ENCODE peak calls at places on chromosome 20, in nine cellular contexts. G, H, C, S, M, Q, F, U and L are unnamed samples.

GRCh38 chr20:50224553-50225255 is 34.1 kb downstream of the CEBPB start:
- DNase-seq in G (peak), H (peak), C (peak), S (peak), M (peak), Q (peak), F (peak), U (no peak), L (peak)

GRCh38 chr20:52529856-52530255 is 338.3 kb upstream of the ZFP64 start:
- DNase-seq in G (peak), H (no peak), C (no peak), S (peak), M (no peak), Q (no peak), F (no peak), U (no peak), L (peak)

GRCh38 chr20:38130687-38131587 is 34.1 kb downstream of the TGM2 start:
- DNase-seq in G (no peak), H (peak), C (peak), S (no peak), M (no peak), Q (no peak), F (peak), U (no peak), L (no peak)

GRCh38 chr20:44388466-44389023 is 33.0 kb downstream of the HNF4A start:
- DNase-seq in G (peak), H (no peak), C (peak), S (peak), M (peak), Q (peak), F (peak), U (peak), L (peak)

GRCh38 chr20:43658068-43658722 is 8.7 kb upstream of the MYBL2 start:
- DNase-seq in G (no peak), H (no peak), C (no peak), S (peak), M (peak), Q (no peak), F (no peak), U (no peak), L (no peak)

GRCh38 chr20:36017034-36017951 is 48.9 kb downstream of the CNBD2 start:
- DNase-seq in G (peak), H (no peak), C (peak), S (peak), M (no peak), Q (peak), F (no peak), U (no peak), L (no peak)

GRCh38 chr20:35663813-35664543 is 722 bp downstream of the CPNE1 start:
- DNase-seq in G (peak), H (peak), C (peak), S (peak), M (peak), Q (peak), F (peak), U (peak), L (no peak)

GRCh38 chr20:32518593-32519366 is 66.4 kb downstream of the NOL4L start:
- DNase-seq in G (no peak), H (no peak), C (no peak), S (peak), M (peak), Q (no peak), F (no peak), U (no peak), L (no peak)

GRCh38 chr20:34060970-34061369 is 51.1 kb downstream of the EIF2S2 start:
- DNase-seq in G (no peak), H (no peak), C (no peak), S (no peak), M (no peak), Q (no peak), F (no peak), U (no peak), L (no peak)

GRCh38 chr20:56171087-56172012 is 77.2 kb upstream of the MC3R start:
- DNase-seq in G (no peak), H (no peak), C (no peak), S (no peak), M (peak), Q (no peak), F (no peak), U (no peak), L (no peak)

GRCh38 chr20:56202493-56203077 is 45.9 kb upstream of the MC3R start:
- DNase-seq in G (no peak), H (no peak), C (no peak), S (peak), M (peak), Q (no peak), F (no peak), U (no peak), L (no peak)

GRCh38 chr20:46057856-46058655 is 29.0 kb downstream of the SLC12A5 start:
- DNase-seq in G (no peak), H (no peak), C (peak), S (peak), M (no peak), Q (peak), F (peak), U (peak), L (no peak)

GRCh38 chr20:10519361-10520048 is 84.4 kb downstream of the SLX4IP start:
- DNase-seq in G (peak), H (no peak), C (no peak), S (peak), M (peak), Q (no peak), F (no peak), U (no peak), L (no peak)

GRCh38 chr20:32359633-32360332 is 1.7 kb downstream of the ASXL1 start:
- DNase-seq in G (no peak), H (no peak), C (no peak), S (no peak), M (peak), Q (no peak), F (no peak), U (no peak), L (no peak)

GRCh38 chr20:61821698-61822097 is 244.0 kb downstream of the TAF4 start:
- DNase-seq in G (no peak), H (no peak), C (no peak), S (no peak), M (no peak), Q (no peak), F (no peak), U (no peak), L (no peak)

GRCh38 chr20:53735536-53736050 is 142.0 kb upstream of the ZNF217 start:
- DNase-seq in G (no peak), H (no peak), C (no peak), S (peak), M (peak), Q (no peak), F (no peak), U (no peak), L (peak)

GRCh38 chr20:47280668-47281067 is 75.8 kb downstream of the ZMYND8 start:
- DNase-seq in G (no peak), H (no peak), C (no peak), S (no peak), M (no peak), Q (no peak), F (peak), U (no peak), L (no peak)

GRCh38 chr20:50560867-50561266 is 50.7 kb downstream of the PTPN1 start:
- DNase-seq in G (no peak), H (no peak), C (no peak), S (no peak), M (no peak), Q (no peak), F (no peak), U (no peak), L (no peak)

GRCh38 chr20:43682446-43682845 is 15.5 kb downstream of the MYBL2 start:
- DNase-seq in G (no peak), H (no peak), C (no peak), S (no peak), M (no peak), Q (no peak), F (no peak), U (no peak), L (no peak)

GRCh38 chr20:5770987-5771318 is 20.8 kb downstream of the SHLD1 start:
- DNase-seq in G (no peak), H (no peak), C (no peak), S (no peak), M (peak), Q (no peak), F (no peak), U (no peak), L (no peak)

GRCh38 chr20:40563296-40563950 is 125.6 kb downstream of the MAFB start:
- DNase-seq in G (no peak), H (no peak), C (peak), S (peak), M (peak), Q (peak), F (peak), U (no peak), L (no peak)

GRCh38 chr20:14219801-14220461 is 117.5 kb downstream of the FLRT3 start:
- DNase-seq in G (no peak), H (no peak), C (peak), S (no peak), M (peak), Q (no peak), F (no peak), U (peak), L (no peak)

GRCh38 chr20:2104236-2104635 is 2.6 kb downstream of the STK35 start:
- DNase-seq in G (no peak), H (no peak), C (no peak), S (no peak), M (no peak), Q (no peak), F (no peak), U (no peak), L (no peak)

GRCh38 chr20:35947489-35947888 is 6.8 kb downstream of the SCAND1 start:
- DNase-seq in G (no peak), H (no peak), C (no peak), S (peak), M (peak), Q (no peak), F (peak), U (no peak), L (no peak)

GRCh38 chr20:61804896-61805295 is 260.8 kb downstream of the TAF4 start:
- DNase-seq in G (no peak), H (no peak), C (peak), S (peak), M (no peak), Q (no peak), F (no peak), U (no peak), L (no peak)

GRCh38 chr20:58841539-58842264 is 9.0 kb downstream of the GNAS-AS1 start:
- DNase-seq in G (no peak), H (no peak), C (no peak), S (no peak), M (no peak), Q (no peak), F (no peak), U (no peak), L (no peak)

GRCh38 chr20:58838174-58838573 is 12.5 kb downstream of the GNAS-AS1 start:
- DNase-seq in G (no peak), H (no peak), C (no peak), S (no peak), M (no peak), Q (no peak), F (no peak), U (no peak), L (no peak)

GRCh38 chr20:58839474-58839874 is 11.2 kb downstream of the GNAS-AS1 start:
- DNase-seq in G (no peak), H (no peak), C (no peak), S (peak), M (peak), Q (no peak), F (no peak), U (no peak), L (no peak)

GRCh38 chr20:58840816-58841538 is 9.7 kb downstream of the GNAS-AS1 start:
- DNase-seq in G (no peak), H (no peak), C (no peak), S (no peak), M (peak), Q (no peak), F (no peak), U (no peak), L (no peak)

GRCh38 chr20:58839991-58840747 is 10.5 kb downstream of the GNAS-AS1 start:
- DNase-seq in G (no peak), H (no peak), C (no peak), S (no peak), M (no peak), Q (no peak), F (no peak), U (no peak), L (no peak)
- H3K4me3 ChIP-seq in G (peak), H (peak), C (no peak), S (no peak), M (peak), Q (peak), F (no peak), U (peak), L (peak)

GRCh38 chr20:60135276-60135675 is 177.1 kb downstream of the CDH26 start:
- DNase-seq in G (no peak), H (no peak), C (no peak), S (no peak), M (no peak), Q (no peak), F (no peak), U (no peak), L (no peak)

GRCh38 chr20:60136640-60137411 is 178.6 kb downstream of the CDH26 start:
- DNase-seq in G (no peak), H (no peak), C (no peak), S (no peak), M (no peak), Q (no peak), F (no peak), U (no peak), L (no peak)

GRCh38 chr20:60138263-60139127 is 180.3 kb downstream of the CDH26 start:
- DNase-seq in G (no peak), H (no peak), C (peak), S (no peak), M (no peak), Q (peak), F (peak), U (no peak), L (no peak)

GRCh38 chr20:60139663-60140446 is 181.6 kb downstream of the CDH26 start:
- DNase-seq in G (no peak), H (no peak), C (no peak), S (peak), M (no peak), Q (no peak), F (no peak), U (no peak), L (no peak)

DNA sequence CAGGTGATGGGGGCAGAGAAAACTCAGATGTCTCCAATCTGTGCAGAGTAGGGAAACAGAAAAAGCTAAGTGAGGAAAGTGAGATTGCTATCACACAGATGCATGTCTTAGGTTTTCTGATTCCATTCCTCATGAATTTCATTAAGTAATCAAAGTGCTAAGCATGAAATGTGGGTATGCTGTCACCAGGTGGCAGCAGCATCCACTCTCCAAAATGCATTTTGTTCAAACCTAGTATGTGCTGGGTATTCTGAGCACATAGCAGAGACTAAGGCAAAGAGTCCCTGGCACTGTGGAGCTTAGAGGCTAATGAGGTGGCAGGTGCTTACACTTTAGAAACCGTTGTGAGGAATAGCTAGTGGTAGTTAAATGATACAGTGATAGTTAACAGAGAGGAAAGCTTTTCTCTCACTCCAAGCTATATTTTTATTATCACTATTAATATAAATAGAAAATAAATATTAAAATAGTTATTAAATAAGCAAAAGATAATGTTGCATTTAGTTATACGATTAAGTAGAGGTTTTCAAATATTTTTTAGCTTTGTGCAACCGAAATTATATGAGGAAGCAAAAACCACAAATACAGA is 179.5 kb downstream of the CDH26 start:
- DNase-seq in G (no peak), H (no peak), C (no peak), S (peak), M (peak), Q (no peak), F (no peak), U (peak), L (no peak)
- H3K4me3 ChIP-seq in G (peak), H (peak), C (peak), S (no peak), M (no peak), Q (peak), F (no peak), U (no peak), L (no peak)

GRCh38 chr20:25465398-25465797 is 57.9 kb downstream of the GINS1 start:
- DNase-seq in G (no peak), H (no peak), C (no peak), S (no peak), M (no peak), Q (no peak), F (no peak), U (no peak), L (no peak)
- H3K4me3 ChIP-seq in G (no peak), H (no peak), C (no peak), S (no peak), M (no peak), Q (no peak), F (no peak), U (no peak), L (no peak)

DNA sequence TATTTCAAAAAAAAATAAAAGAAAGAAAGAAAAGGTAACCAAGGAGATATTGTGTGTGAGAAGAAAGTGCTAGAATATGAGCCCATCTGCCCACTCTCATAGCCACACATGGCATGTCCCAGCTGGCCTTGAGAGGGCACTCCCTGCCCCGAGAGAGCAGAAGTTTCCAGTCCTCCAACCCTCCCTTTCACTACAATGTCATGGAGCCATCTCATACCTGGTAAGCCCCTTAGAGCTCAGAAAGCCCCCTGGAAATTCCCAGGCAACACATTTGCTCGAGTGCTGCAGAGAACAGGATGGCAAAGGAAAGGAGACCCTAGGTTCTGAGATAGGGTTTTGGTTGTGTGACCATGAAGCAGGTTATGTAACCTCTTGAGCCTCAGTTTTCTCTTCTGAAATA is 75.8 kb upstream of the RIN2 start:
- DNase-seq in G (no peak), H (no peak), C (no peak), S (no peak), M (no peak), Q (no peak), F (no peak), U (no peak), L (no peak)
- H3K4me3 ChIP-seq in G (no peak), H (no peak), C (no peak), S (no peak), M (no peak), Q (no peak), F (no peak), U (no peak), L (no peak)